ENCODE peak calls at places on chromosome 7, in four cellular contexts. J, P, N and I are unnamed samples.
A peak's percentile ranks its signal among the peaks of the same experiment; 100 is the strongest.

GRCh38 chr7:24874791-24875190 is 105.2 kb downstream of the OSBPL3 start:
- DNase-seq in J (no peak), P (no peak), N (no peak), I (no peak)

GRCh38 chr7:4430227-4430626 is 251.9 kb upstream of the FOXK1 start:
- DNase-seq in J (no peak), P (no peak), N (no peak), I (no peak)

GRCh38 chr7:73715648-73716317 is 3.7 kb downstream of the STX1A start:
- DNase-seq in J (no peak), P (peak; percentile 90), N (peak; percentile 98), I (peak; percentile 95)

GRCh38 chr7:138880881-138881577 is 83.0 kb upstream of the ATP6V0A4 start:
- DNase-seq in J (no peak), P (peak; percentile 84), N (no peak), I (no peak)

GRCh38 chr7:63900394-63901203 is 98.0 kb upstream of the ZNF722 start:
- DNase-seq in J (no peak), P (no peak), N (peak; percentile 82), I (no peak)

GRCh38 chr7:26153246-26153822 is 1.3 kb downstream of the NFE2L3 start:
- DNase-seq in J (peak; percentile 18), P (no peak), N (peak; percentile 50), I (peak; percentile 29)

GRCh38 chr7:12210179-12211053 is 678 bp upstream of the TMEM106B start:
- DNase-seq in J (no peak), P (peak; percentile 41), N (peak; percentile 33), I (peak; percentile 66)

GRCh38 chr7:84412161-84412969 is 217.8 kb upstream of the SEMA3A start:
- DNase-seq in J (peak; percentile 41), P (peak; percentile 97), N (peak; percentile 96), I (peak; percentile 61)

GRCh38 chr7:44647981-44648714 is 41.7 kb downstream of the OGDH start:
- DNase-seq in J (no peak), P (no peak), N (no peak), I (no peak)

GRCh38 chr7:99137418-99138180 is 6.3 kb downstream of the SMURF1 start:
- DNase-seq in J (peak; percentile 90), P (peak; percentile 90), N (no peak), I (no peak)

GRCh38 chr7:97573065-97573464 is 158.8 kb upstream of the TAC1 start:
- DNase-seq in J (peak; percentile 17), P (no peak), N (no peak), I (no peak)

GRCh38 chr7:130622866-130623265 is 45.7 kb downstream of the COPG2 start:
- DNase-seq in J (no peak), P (no peak), N (no peak), I (no peak)

GRCh38 chr7:1848013-1848640 is 178.1 kb downstream of the ELFN1 start:
- DNase-seq in J (no peak), P (no peak), N (no peak), I (peak; percentile 20)
- H3K4me2 ChIP-seq in J (no peak overlapping the region), P (no peak overlapping the region), N (no peak overlapping the region), I (no peak overlapping the region)

GRCh38 chr7:112789824-112790650 is at the start of gene TMEM168:
- DNase-seq in J (peak; percentile 82), P (peak; percentile 73), N (peak; percentile 74), I (peak; percentile 87)
- TF ChIP-seq CTCF in J (no peak), P (no peak), N (no peak), I (no peak)

DNA sequence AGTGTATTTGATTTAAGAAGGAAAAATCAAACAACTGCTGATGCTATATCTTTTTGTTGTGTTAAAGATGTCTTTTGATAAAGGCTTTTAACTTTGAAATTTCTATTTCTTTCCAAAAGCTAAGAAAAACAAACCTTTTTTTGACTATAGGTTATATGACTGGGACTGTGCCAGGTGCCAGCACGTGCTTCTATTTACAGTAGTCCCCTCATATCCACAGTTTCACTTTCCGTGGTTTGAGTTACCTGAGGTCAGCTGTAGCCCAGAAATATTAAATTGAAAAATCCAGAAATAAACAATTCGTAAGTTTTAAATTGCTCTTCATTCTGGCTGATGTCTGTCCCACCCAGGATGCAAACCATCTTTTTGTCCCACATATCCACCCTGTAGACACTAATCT is 104.3 kb downstream of the BBS9 start:
- DNase-seq in J (no peak), P (no peak), N (no peak), I (no peak)
- H3K4me2 ChIP-seq in J (no peak overlapping the region), P (no peak overlapping the region), N (no peak overlapping the region), I (no peak overlapping the region)

GRCh38 chr7:124152859-124153692 is 120.2 kb upstream of the TMEM229A start:
- DNase-seq in J (peak; percentile 30), P (peak; percentile 23), N (peak; percentile 67), I (peak; percentile 87)

GRCh38 chr7:124155400-124156022 is 122.6 kb upstream of the TMEM229A start:
- DNase-seq in J (peak; percentile 36), P (no peak), N (peak; percentile 62), I (peak; percentile 44)
- TF ChIP-seq CTCF in J (peak; percentile 74), P (peak; percentile 58), N (peak; percentile 71), I (peak; percentile 46)